ENCODE peak calls at places on chromosomes 4 and X, in four cellular contexts. M is effector memory CD8-positive, alpha-beta T cell; Z is fibroblast of the conjunctiva; E is H4. W is an unnamed sample.

GRCh38 chr4:172188248-172188976 is 375.2 kb downstream of the GALNTL6 start:
- DNase-seq in E (no peak), Z (no peak), M (no peak), W (no peak)

GRCh38 chr4:924107-925096 is 7.7 kb downstream of the GAK start:
- DNase-seq in M (no peak), E (no peak), Z (no peak), W (no peak)

GRCh38 chrX:54484666-54485065 is 11.4 kb downstream of the FGD1 start:
- DNase-seq in Z (no peak), M (no peak), E (no peak), W (no peak)

GRCh38 chrX:71666240-71667223 is 814 bp upstream of the LOC101059915 start:
- DNase-seq in E (no peak), M (no peak), Z (no peak), W (no peak)

GRCh38 chr4:69742596-69742995 is 17.8 kb downstream of the SULT1B1 start:
- DNase-seq in Z (no peak), M (no peak), E (no peak), W (no peak)

GRCh38 chrX:102697506-102697905 is 14.7 kb upstream of the GPRASP2 start:
- DNase-seq in M (no peak), Z (peak), E (no peak), W (no peak)

GRCh38 chrX:104789784-104790183 is 223.8 kb downstream of the IL1RAPL2 start:
- DNase-seq in E (no peak), M (no peak), Z (no peak), W (no peak)

GRCh38 chr4:185872747-185873380 is 60.9 kb upstream of the SORBS2 start:
- DNase-seq in E (no peak), M (no peak), Z (no peak), W (no peak)

GRCh38 chrX:63657821-63658220 is 127.2 kb downstream of the ARHGEF9 start:
- DNase-seq in E (no peak), Z (peak), M (no peak), W (peak)

GRCh38 chrX:50036481-50036880 is 114.1 kb downstream of the CLCN5 start:
- DNase-seq in Z (no peak), M (no peak), E (no peak), W (no peak)

GRCh38 chrX:31988975-31989374 is 917.1 kb upstream of the FTHL17 start:
- DNase-seq in E (no peak), M (no peak), Z (no peak), W (no peak)

GRCh38 chrX:84161641-84162040 is 26.4 kb downstream of the RPS6KA6 start:
- DNase-seq in E (no peak), M (no peak), Z (no peak), W (no peak)

GRCh38 chr4:100290585-100290984 is 100.3 kb upstream of the DDIT4L start:
- DNase-seq in E (no peak), Z (no peak), M (no peak), W (no peak)

GRCh38 chrX:18010251-18010650 is 149.2 kb upstream of the RAI2 start:
- DNase-seq in M (no peak), E (no peak), Z (no peak), W (no peak)

GRCh38 chr4:3402409-3403103 is 39.2 kb upstream of the HGFAC start:
- DNase-seq in Z (no peak), M (no peak), E (no peak), W (peak)

GRCh38 chr4:103853627-103854026 is 133.8 kb upstream of the TACR3 start:
- DNase-seq in M (no peak), Z (no peak), E (no peak), W (no peak)

GRCh38 chr4:158578476-158578875 is 56.8 kb downstream of the RXFP1 start:
- DNase-seq in E (peak), Z (peak), M (no peak), W (no peak)

GRCh38 chrX:11305641-11306040 is 12.4 kb downstream of the AMELX start:
- DNase-seq in E (no peak), Z (no peak), M (no peak), W (no peak)

GRCh38 chrX:8879750-8880149 is 78.6 kb upstream of the FAM9A start:
- DNase-seq in Z (no peak), E (peak), M (peak), W (no peak)

GRCh38 chrX:1476682-1477081 is 24.0 kb upstream of the ASMTL start:
- DNase-seq in M (no peak), E (no peak), Z (no peak), W (no peak)

GRCh38 chr4:96102541-96103018 is 262.7 kb downstream of the PDHA2 start:
- DNase-seq in M (no peak), E (no peak), Z (no peak), W (no peak)

GRCh38 chrX:110987292-110987691 is 108.7 kb upstream of the PAK3 start:
- DNase-seq in Z (no peak), E (no peak), M (no peak), W (no peak)

GRCh38 chr4:3030551-3031356 is 43.6 kb downstream of the HTT-AS start:
- DNase-seq in E (no peak), Z (no peak), M (no peak), W (no peak)

GRCh38 chr4:75344915-75345314 is 169.3 kb downstream of the RCHY1 start:
- DNase-seq in M (no peak), Z (peak), E (peak), W (no peak)

GRCh38 chr4:95087657-95088455 is 330.1 kb downstream of the BMPR1B start:
- DNase-seq in Z (no peak), M (no peak), E (peak), W (no peak)

GRCh38 chr4:38290360-38290759 is 330.2 kb downstream of the PTTG2 start:
- DNase-seq in E (no peak), Z (no peak), M (no peak), W (peak)

GRCh38 chr4:57190651-57191481 is 80.7 kb upstream of the IGFBP7 start:
- DNase-seq in M (no peak), Z (no peak), E (no peak), W (peak)

W was measured in HFF-Myc.